ENCODE peak calls at places on chromosomes 5 and 9, in nine cellular contexts. H is cardiac muscle cell, U is fibroblast of pulmonary artery, P is BJ, Q is AG04450, I is IMR-90, Z is choroid plexus epithelial cell, N is HL-60, W is Caco-2. T is an unnamed sample.
A peak's percentile ranks its signal among the peaks of the same experiment; 100 is the strongest.

GRCh38 chr9:136098210-136098609 is 3.1 kb upstream of the NACC2 start:
- DNase-seq in H (no peak), U (no peak), P (no peak), Q (no peak), I (no peak), Z (no peak), N (no peak), W (no peak), T (no peak)

GRCh38 chr5:179311091-179311470 is 34.2 kb downstream of the ADAMTS2 start:
- DNase-seq in H (no peak), U (no peak), P (no peak), Q (no peak), I (no peak), Z (no peak), N (no peak), W (no peak), T (no peak)

GRCh38 chr5:8844847-8845246 is 701.0 kb downstream of the SEMA5A start:
- DNase-seq in H (peak; percentile 29), U (peak; percentile 36), P (no peak), Q (no peak), I (peak; percentile 8), Z (no peak), N (no peak), W (no peak), T (no peak)

GRCh38 chr9:83937861-83938455 is 16.7 kb upstream of the KIF27 start:
- DNase-seq in H (peak; percentile 77), U (peak; percentile 80), P (no peak), Q (no peak), I (peak; percentile 62), Z (peak; percentile 81), N (peak; percentile 53), W (peak; percentile 55), T (peak; percentile 74)

GRCh38 chr5:175711472-175712312 is 53.8 kb downstream of the HRH2 start:
- DNase-seq in H (no peak), U (no peak), P (no peak), Q (no peak), I (no peak), Z (no peak), N (no peak), W (no peak), T (no peak)

GRCh38 chr5:168315991-168316578 is 24.6 kb downstream of the WWC1 start:
- DNase-seq in H (no peak), U (no peak), P (no peak), Q (no peak), I (no peak), Z (no peak), N (no peak), W (peak; percentile 90), T (no peak)

GRCh38 chr5:124492444-124493224 is 253.8 kb downstream of the ZNF608 start:
- DNase-seq in H (no peak), U (no peak), P (no peak), Q (no peak), I (no peak), Z (no peak), N (no peak), W (no peak), T (no peak)

GRCh38 chr9:135712571-135713295 is 10.7 kb downstream of the KCNT1 start:
- DNase-seq in H (no peak), U (no peak), P (no peak), Q (no peak), I (no peak), Z (no peak), N (no peak), W (no peak), T (no peak)

GRCh38 chr9:71678999-71679398 is 89.3 kb downstream of the CEMIP2 start:
- DNase-seq in H (no peak), U (no peak), P (no peak), Q (no peak), I (no peak), Z (peak; percentile 63), N (no peak), W (no peak), T (peak; percentile 51)

GRCh38 chr9:111992523-111992922 is 95.9 kb downstream of the UGCG start:
- DNase-seq in H (peak; percentile 52), U (peak; percentile 61), P (no peak), Q (no peak), I (peak; percentile 82), Z (peak; percentile 85), N (no peak), W (no peak), T (peak; percentile 49)

GRCh38 chr5:125518169-125518568 is 771.7 kb upstream of the ZNF608 start:
- DNase-seq in H (no peak), U (no peak), P (no peak), Q (no peak), I (no peak), Z (no peak), N (no peak), W (no peak), T (peak; percentile 64)

DNA sequence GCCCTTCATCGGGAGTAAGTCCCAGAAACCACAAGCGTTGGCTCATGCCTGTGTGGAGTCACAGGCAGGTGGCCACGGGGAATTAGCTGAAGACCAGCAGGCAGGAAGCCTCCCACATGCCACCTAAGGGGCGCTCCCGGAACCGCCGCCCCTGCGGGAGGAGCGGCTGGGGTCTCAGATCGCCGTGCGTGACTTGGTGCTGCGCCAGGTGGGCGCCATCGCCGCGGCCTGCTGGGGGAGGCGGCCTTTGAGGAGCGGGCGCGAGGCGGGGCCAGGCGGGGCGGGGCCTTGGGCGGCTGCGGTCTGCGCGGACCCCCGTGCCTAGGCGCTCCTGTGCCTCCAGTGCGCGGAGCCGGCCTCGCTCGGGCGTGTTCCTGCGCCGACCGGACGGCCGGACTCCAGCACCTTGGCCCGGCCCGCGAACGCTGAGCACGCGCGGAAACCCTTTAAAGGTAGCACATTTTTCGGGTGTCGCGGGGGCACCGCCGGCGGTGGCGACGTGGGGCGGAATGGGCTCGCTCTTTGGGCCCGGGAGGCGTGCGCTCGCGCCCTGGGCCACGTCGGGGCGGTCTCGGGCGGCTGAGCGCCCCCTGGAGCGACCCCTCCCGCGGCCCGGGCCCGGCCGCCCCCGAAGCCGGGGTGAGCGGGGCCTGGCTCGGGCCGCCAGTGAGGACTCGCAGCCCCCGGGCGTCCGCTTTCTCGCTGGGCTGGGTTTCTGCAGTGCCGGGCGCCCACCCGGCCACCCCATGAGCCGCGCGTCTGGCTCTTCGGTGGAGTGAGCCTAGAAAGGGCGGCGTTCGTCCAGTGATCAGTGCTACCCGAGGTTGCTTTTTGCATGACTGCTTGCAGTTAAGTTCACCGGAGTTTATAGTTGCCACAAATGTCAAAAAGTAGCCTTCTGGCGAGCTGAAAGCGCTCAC is 24.5 kb downstream of the LECT2 start:
- DNase-seq in H (no peak), U (no peak), P (no peak), Q (no peak), I (no peak), Z (no peak), N (no peak), W (no peak), T (no peak)
- TF ChIP-seq CTCF in H (no peak), U (no peak), P (no peak), Q (peak; percentile 2), I (no peak), Z (no peak), N (no peak), W (no peak), T (no peak)

DNA sequence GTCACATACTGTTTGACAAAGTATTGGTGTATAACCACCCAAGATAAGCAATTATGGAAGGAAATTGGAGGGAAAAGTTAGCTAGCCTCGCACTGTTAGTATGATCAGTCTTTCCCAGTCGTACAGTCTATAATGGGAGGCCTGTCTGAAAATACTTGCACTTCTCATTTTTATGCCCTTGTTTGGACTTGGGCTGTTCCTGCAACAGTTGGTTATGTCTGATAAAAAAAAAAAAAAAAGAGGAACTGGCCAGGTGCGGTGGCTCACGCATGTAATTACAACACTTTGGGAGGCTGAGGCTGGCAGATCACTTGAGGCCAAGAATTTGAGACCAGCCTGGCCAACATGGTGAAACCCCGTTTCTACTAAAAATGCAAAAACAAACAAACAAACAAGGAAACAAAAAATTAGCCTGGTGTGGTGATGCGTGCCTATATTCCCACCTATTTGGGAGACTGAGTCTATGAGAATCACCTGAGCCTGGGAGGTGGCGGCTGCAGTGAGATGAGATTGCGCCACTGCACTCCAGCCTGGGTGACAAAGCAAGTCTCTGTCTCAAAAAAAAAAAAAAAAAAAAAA is 58.3 kb upstream of the ANKRD33B start:
- DNase-seq in H (no peak), U (no peak), P (no peak), Q (no peak), I (no peak), Z (no peak), N (peak; percentile 89), W (no peak), T (no peak)
- H3K4me3 ChIP-seq in H (no peak overlapping the region), U (no peak overlapping the region), P (no peak overlapping the region), Q (no peak overlapping the region), I (no peak overlapping the region), Z (no peak overlapping the region), N (no peak overlapping the region), W (no peak overlapping the region), T (no peak overlapping the region)

DNA sequence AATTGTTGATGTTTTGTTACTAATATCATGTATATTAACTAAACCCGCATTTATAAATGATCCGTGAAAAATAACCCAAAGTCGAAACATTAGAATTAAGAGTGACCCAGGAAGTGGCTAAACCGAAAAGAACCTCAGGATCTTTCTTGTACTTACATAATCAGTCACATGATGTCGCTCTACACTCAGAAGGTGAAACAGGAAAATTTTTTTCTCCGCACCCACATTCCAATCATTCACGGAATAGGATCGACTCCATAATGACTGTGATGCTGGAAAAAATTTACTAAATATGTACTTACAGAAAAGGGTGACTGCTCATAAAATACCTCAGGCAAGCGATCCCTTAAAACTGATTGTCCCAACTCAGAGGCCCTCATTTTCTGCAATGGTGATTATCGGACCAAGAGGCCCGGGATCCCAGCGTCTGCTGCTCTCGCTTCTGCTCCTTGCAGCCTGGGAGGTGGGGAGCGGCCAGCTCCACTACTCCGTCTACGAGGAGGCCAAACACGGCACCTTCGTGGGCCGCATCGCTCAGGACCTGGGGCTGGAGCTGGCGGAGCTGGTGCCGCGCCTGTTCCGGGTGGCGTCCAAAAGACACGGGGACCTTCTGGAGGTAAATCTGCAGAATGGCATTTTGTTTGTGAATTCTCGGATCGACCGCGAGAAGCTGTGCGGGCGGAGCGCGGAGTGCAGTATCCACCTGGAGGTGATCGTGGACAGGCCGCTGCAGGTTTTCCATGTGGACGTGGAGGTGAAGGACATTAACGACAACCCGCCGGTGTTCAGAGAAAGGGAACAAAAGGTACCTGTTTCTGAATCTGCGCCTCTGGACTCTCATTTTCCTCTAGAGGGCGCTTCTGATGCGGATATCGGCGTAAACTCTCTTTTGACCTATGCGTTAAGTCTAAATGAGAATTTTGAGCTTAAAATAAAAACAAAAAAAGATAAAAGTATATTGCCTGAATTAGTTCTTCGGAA is at the start of gene PCDHA12:
- DNase-seq in H (no peak), U (no peak), P (no peak), Q (no peak), I (no peak), Z (no peak), N (no peak), W (no peak), T (no peak)
- TF ChIP-seq CTCF in H (no peak), U (no peak), P (no peak), Q (no peak), I (no peak), Z (no peak), N (no peak), W (no peak), T (no peak)

GRCh38 chr5:54471398-54471797 is 15.9 kb downstream of the HSPB3 start:
- DNase-seq in H (peak; percentile 6), U (no peak), P (no peak), Q (no peak), I (no peak), Z (no peak), N (no peak), W (no peak), T (no peak)

GRCh38 chr5:54470677-54471076 is 15.2 kb downstream of the HSPB3 start:
- DNase-seq in H (peak; percentile 86), U (peak; percentile 54), P (no peak), Q (peak; percentile 21), I (peak; percentile 81), Z (peak; percentile 77), N (no peak), W (no peak), T (peak; percentile 46)

GRCh38 chr5:54469655-54470054 is 14.2 kb downstream of the HSPB3 start:
- DNase-seq in H (peak; percentile 21), U (no peak), P (no peak), Q (no peak), I (peak; percentile 18), Z (peak; percentile 44), N (no peak), W (no peak), T (peak; percentile 34)

GRCh38 chr5:54470191-54470590 is 14.7 kb downstream of the HSPB3 start:
- DNase-seq in H (peak; percentile 47), U (peak; percentile 25), P (peak; percentile 51), Q (peak; percentile 16), I (peak; percentile 79), Z (peak; percentile 66), N (no peak), W (no peak), T (peak; percentile 51)
- H3K4me3 ChIP-seq in H (no peak overlapping the region), U (peak overlapping the region; percentile 37), P (peak overlapping the region; percentile 31), Q (peak overlapping the region; percentile 23), I (no peak overlapping the region), Z (no peak overlapping the region), N (no peak overlapping the region), W (no peak overlapping the region), T (peak overlapping the region; percentile 47)